ENCODE peak calls at places on chromosomes 2 and 18, in eight cellular contexts. One of them, this sample, is unnamed.

GRCh38 chr18:70158992-70159717 is 46.3 kb downstream of the RTTN start:
- DNase-seq in CD8-positive, alpha-beta T cell: no peak
- DNase-seq in thoracic aorta: no peak
- DNase-seq in AG04450: no peak
- DNase-seq in aorta: no peak
- DNase-seq in CD4-positive, CD25-positive, alpha-beta regulatory T cell: no peak
- DNase-seq in CD8-positive, alpha-beta memory T cell: no peak
- DNase-seq in adrenal gland: no peak
- DNase-seq in this sample: no peak

GRCh38 chr2:42510930-42511271 is 17.1 kb upstream of the KCNG3 start:
- DNase-seq in CD4-positive, CD25-positive, alpha-beta regulatory T cell: no peak
- DNase-seq in adrenal gland: no peak
- DNase-seq in AG04450: no peak
- DNase-seq in thoracic aorta: no peak
- DNase-seq in CD8-positive, alpha-beta memory T cell: no peak
- DNase-seq in aorta: no peak
- DNase-seq in CD8-positive, alpha-beta T cell: no peak
- DNase-seq in this sample: no peak

GRCh38 chr2:136257893-136258292 is 139.9 kb upstream of the CXCR4 start:
- DNase-seq in thoracic aorta: no peak
- DNase-seq in AG04450: no peak
- DNase-seq in CD4-positive, CD25-positive, alpha-beta regulatory T cell: no peak
- DNase-seq in aorta: no peak
- DNase-seq in CD8-positive, alpha-beta T cell: no peak
- DNase-seq in adrenal gland: no peak
- DNase-seq in CD8-positive, alpha-beta memory T cell: no peak
- DNase-seq in this sample: no peak

GRCh38 chr18:59691046-59691395 is 6.2 kb downstream of the CCBE1 start:
- DNase-seq in thoracic aorta: no peak
- DNase-seq in CD4-positive, CD25-positive, alpha-beta regulatory T cell: no peak
- DNase-seq in CD8-positive, alpha-beta T cell: no peak
- DNase-seq in aorta: no peak
- DNase-seq in CD8-positive, alpha-beta memory T cell: no peak
- DNase-seq in adrenal gland: no peak
- DNase-seq in AG04450: no peak
- DNase-seq in this sample: no peak

GRCh38 chr2:119068154-119068725 is 90.3 kb downstream of the C1QL2 start:
- DNase-seq in aorta: no peak
- DNase-seq in AG04450: no peak
- DNase-seq in CD8-positive, alpha-beta T cell: no peak
- DNase-seq in CD8-positive, alpha-beta memory T cell: no peak
- DNase-seq in thoracic aorta: no peak
- DNase-seq in CD4-positive, CD25-positive, alpha-beta regulatory T cell: no peak
- DNase-seq in adrenal gland: no peak
- DNase-seq in this sample: no peak

GRCh38 chr2:117815946-117816345 is 1.5 kb downstream of the DDX18 start:
- DNase-seq in CD4-positive, CD25-positive, alpha-beta regulatory T cell: no peak
- DNase-seq in AG04450: no peak
- DNase-seq in CD8-positive, alpha-beta T cell: no peak
- DNase-seq in thoracic aorta: no peak
- DNase-seq in adrenal gland: no peak
- DNase-seq in aorta: no peak
- DNase-seq in CD8-positive, alpha-beta memory T cell: no peak
- DNase-seq in this sample: no peak

GRCh38 chr2:219522111-219523030 is 8.1 kb downstream of the ASIC4 start:
- DNase-seq in AG04450: no peak
- DNase-seq in CD8-positive, alpha-beta memory T cell: no peak
- DNase-seq in adrenal gland: peak; percentile 43
- DNase-seq in CD4-positive, CD25-positive, alpha-beta regulatory T cell: no peak
- DNase-seq in CD8-positive, alpha-beta T cell: no peak
- DNase-seq in aorta: no peak
- DNase-seq in thoracic aorta: no peak
- DNase-seq in this sample: no peak

GRCh38 chr2:161913865-161914264 is 160.2 kb downstream of the DPP4 start:
- DNase-seq in CD4-positive, CD25-positive, alpha-beta regulatory T cell: no peak
- DNase-seq in CD8-positive, alpha-beta memory T cell: no peak
- DNase-seq in AG04450: no peak
- DNase-seq in aorta: no peak
- DNase-seq in thoracic aorta: no peak
- DNase-seq in adrenal gland: no peak
- DNase-seq in CD8-positive, alpha-beta T cell: no peak
- DNase-seq in this sample: no peak

GRCh38 chr18:70553961-70554325 is 265.1 kb downstream of the SOCS6 start:
- DNase-seq in CD8-positive, alpha-beta T cell: no peak
- DNase-seq in AG04450: no peak
- DNase-seq in aorta: no peak
- DNase-seq in CD4-positive, CD25-positive, alpha-beta regulatory T cell: no peak
- DNase-seq in CD8-positive, alpha-beta memory T cell: no peak
- DNase-seq in adrenal gland: no peak
- DNase-seq in thoracic aorta: no peak
- DNase-seq in this sample: no peak

GRCh38 chr2:70892750-70893149 is 43.0 kb upstream of the ATP6V1B1 start:
- DNase-seq in thoracic aorta: no peak
- DNase-seq in adrenal gland: no peak
- DNase-seq in CD4-positive, CD25-positive, alpha-beta regulatory T cell: no peak
- DNase-seq in CD8-positive, alpha-beta T cell: no peak
- DNase-seq in aorta: no peak
- DNase-seq in CD8-positive, alpha-beta memory T cell: no peak
- DNase-seq in AG04450: no peak
- DNase-seq in this sample: no peak

GRCh38 chr18:40159141-40160017 is 1795.7 kb upstream of the PIK3C3 start:
- DNase-seq in CD4-positive, CD25-positive, alpha-beta regulatory T cell: no peak
- DNase-seq in AG04450: no peak
- DNase-seq in aorta: no peak
- DNase-seq in adrenal gland: no peak
- DNase-seq in CD8-positive, alpha-beta T cell: no peak
- DNase-seq in CD8-positive, alpha-beta memory T cell: no peak
- DNase-seq in thoracic aorta: no peak
- DNase-seq in this sample: no peak

GRCh38 chr2:214103199-214104001 is 307.5 kb upstream of the VWC2L start:
- DNase-seq in CD4-positive, CD25-positive, alpha-beta regulatory T cell: no peak
- DNase-seq in CD8-positive, alpha-beta memory T cell: no peak
- DNase-seq in aorta: no peak
- DNase-seq in adrenal gland: no peak
- DNase-seq in CD8-positive, alpha-beta T cell: no peak
- DNase-seq in AG04450: no peak
- DNase-seq in thoracic aorta: no peak
- DNase-seq in this sample: no peak

GRCh38 chr2:157837851-157838441 is 38.2 kb downstream of the ACVR1 start:
- DNase-seq in adrenal gland: peak; percentile 73
- DNase-seq in thoracic aorta: no peak
- DNase-seq in CD8-positive, alpha-beta T cell: no peak
- DNase-seq in CD8-positive, alpha-beta memory T cell: no peak
- DNase-seq in CD4-positive, CD25-positive, alpha-beta regulatory T cell: no peak
- DNase-seq in AG04450: no peak
- DNase-seq in aorta: no peak
- DNase-seq in this sample: no peak

GRCh38 chr2:151803811-151804210 is 24.4 kb downstream of the ARL5A start:
- DNase-seq in CD8-positive, alpha-beta memory T cell: no peak
- DNase-seq in adrenal gland: no peak
- DNase-seq in AG04450: no peak
- DNase-seq in CD4-positive, CD25-positive, alpha-beta regulatory T cell: no peak
- DNase-seq in thoracic aorta: no peak
- DNase-seq in aorta: no peak
- DNase-seq in CD8-positive, alpha-beta T cell: no peak
- DNase-seq in this sample: no peak

GRCh38 chr2:28433935-28434599 is 41.4 kb downstream of the FOSL2 start:
- DNase-seq in CD8-positive, alpha-beta T cell: no peak
- DNase-seq in aorta: no peak
- DNase-seq in adrenal gland: no peak
- DNase-seq in CD4-positive, CD25-positive, alpha-beta regulatory T cell: no peak
- DNase-seq in AG04450: no peak
- DNase-seq in CD8-positive, alpha-beta memory T cell: no peak
- DNase-seq in thoracic aorta: no peak
- DNase-seq in this sample: no peak

GRCh38 chr2:199070550-199070949 is 387.2 kb downstream of the SATB2 start:
- DNase-seq in CD4-positive, CD25-positive, alpha-beta regulatory T cell: no peak
- DNase-seq in aorta: no peak
- DNase-seq in adrenal gland: no peak
- DNase-seq in thoracic aorta: no peak
- DNase-seq in AG04450: no peak
- DNase-seq in CD8-positive, alpha-beta T cell: no peak
- DNase-seq in CD8-positive, alpha-beta memory T cell: no peak
- DNase-seq in this sample: no peak

GRCh38 chr18:70422061-70422965 is 133.5 kb downstream of the SOCS6 start:
- DNase-seq in adrenal gland: peak; percentile 95
- DNase-seq in CD4-positive, CD25-positive, alpha-beta regulatory T cell: no peak
- DNase-seq in thoracic aorta: peak; percentile 52
- DNase-seq in aorta: peak; percentile 91
- DNase-seq in AG04450: peak; percentile 63
- DNase-seq in CD8-positive, alpha-beta memory T cell: no peak
- DNase-seq in CD8-positive, alpha-beta T cell: no peak
- DNase-seq in this sample: peak; percentile 83

GRCh38 chr2:129233751-129234406 is 745.6 kb upstream of the RAB6C start:
- DNase-seq in CD8-positive, alpha-beta memory T cell: no peak
- DNase-seq in adrenal gland: no peak
- DNase-seq in thoracic aorta: no peak
- DNase-seq in CD8-positive, alpha-beta T cell: no peak
- DNase-seq in AG04450: no peak
- DNase-seq in aorta: no peak
- DNase-seq in CD4-positive, CD25-positive, alpha-beta regulatory T cell: no peak
- DNase-seq in this sample: no peak

GRCh38 chr18:25435462-25435782 is 83.5 kb upstream of the ZNF521 start:
- DNase-seq in CD4-positive, CD25-positive, alpha-beta regulatory T cell: no peak
- DNase-seq in thoracic aorta: no peak
- DNase-seq in adrenal gland: no peak
- DNase-seq in CD8-positive, alpha-beta memory T cell: no peak
- DNase-seq in CD8-positive, alpha-beta T cell: no peak
- DNase-seq in aorta: no peak
- DNase-seq in AG04450: no peak
- DNase-seq in this sample: no peak

GRCh38 chr2:20494246-20494645 is 47.4 kb downstream of the RHOB start:
- DNase-seq in aorta: no peak
- DNase-seq in CD8-positive, alpha-beta memory T cell: no peak
- DNase-seq in CD8-positive, alpha-beta T cell: no peak
- DNase-seq in AG04450: peak; percentile 54
- DNase-seq in CD4-positive, CD25-positive, alpha-beta regulatory T cell: no peak
- DNase-seq in adrenal gland: no peak
- DNase-seq in thoracic aorta: no peak
- DNase-seq in this sample: no peak

GRCh38 chr2:20496942-20497341 is 50.1 kb downstream of the RHOB start:
- DNase-seq in thoracic aorta: no peak
- DNase-seq in CD8-positive, alpha-beta memory T cell: no peak
- DNase-seq in adrenal gland: no peak
- DNase-seq in CD4-positive, CD25-positive, alpha-beta regulatory T cell: no peak
- DNase-seq in CD8-positive, alpha-beta T cell: no peak
- DNase-seq in AG04450: no peak
- DNase-seq in aorta: no peak
- DNase-seq in this sample: no peak

GRCh38 chr2:20496069-20496468 is 49.2 kb downstream of the RHOB start:
- DNase-seq in thoracic aorta: no peak
- DNase-seq in CD4-positive, CD25-positive, alpha-beta regulatory T cell: no peak
- DNase-seq in CD8-positive, alpha-beta memory T cell: no peak
- DNase-seq in AG04450: no peak
- DNase-seq in CD8-positive, alpha-beta T cell: no peak
- DNase-seq in aorta: no peak
- DNase-seq in adrenal gland: peak; percentile 71
- DNase-seq in this sample: no peak

GRCh38 chr2:20499387-20499786 is 52.5 kb downstream of the RHOB start:
- DNase-seq in AG04450: no peak
- DNase-seq in CD8-positive, alpha-beta memory T cell: no peak
- DNase-seq in CD4-positive, CD25-positive, alpha-beta regulatory T cell: no peak
- DNase-seq in aorta: no peak
- DNase-seq in thoracic aorta: no peak
- DNase-seq in CD8-positive, alpha-beta T cell: no peak
- DNase-seq in adrenal gland: no peak
- DNase-seq in this sample: no peak

GRCh38 chr2:20496477-20496876 is 49.6 kb downstream of the RHOB start:
- DNase-seq in adrenal gland: peak; percentile 53
- DNase-seq in thoracic aorta: no peak
- DNase-seq in CD8-positive, alpha-beta memory T cell: no peak
- DNase-seq in AG04450: no peak
- DNase-seq in CD8-positive, alpha-beta T cell: no peak
- DNase-seq in CD4-positive, CD25-positive, alpha-beta regulatory T cell: no peak
- DNase-seq in aorta: no peak
- DNase-seq in this sample: no peak
- H3K4me3 ChIP-seq in adrenal gland: no peak overlapping the region
- H3K4me3 ChIP-seq in thoracic aorta: no peak overlapping the region
- H3K4me3 ChIP-seq in CD8-positive, alpha-beta memory T cell: no peak overlapping the region
- H3K4me3 ChIP-seq in AG04450: no peak overlapping the region
- H3K4me3 ChIP-seq in CD8-positive, alpha-beta T cell: no peak overlapping the region
- H3K4me3 ChIP-seq in CD4-positive, CD25-positive, alpha-beta regulatory T cell: no peak overlapping the region
- H3K4me3 ChIP-seq in aorta: no peak overlapping the region
- H3K4me3 ChIP-seq in this sample: no peak overlapping the region

GRCh38 chr18:62938006-62938405 is 222.7 kb downstream of the PHLPP1 start:
- DNase-seq in thoracic aorta: no peak
- DNase-seq in adrenal gland: no peak
- DNase-seq in CD8-positive, alpha-beta T cell: no peak
- DNase-seq in CD4-positive, CD25-positive, alpha-beta regulatory T cell: no peak
- DNase-seq in aorta: no peak
- DNase-seq in CD8-positive, alpha-beta memory T cell: no peak
- DNase-seq in AG04450: peak; percentile 32
- DNase-seq in this sample: no peak
- H3K27ac ChIP-seq in thoracic aorta: peak overlapping the region; percentile 60
- H3K27ac ChIP-seq in adrenal gland: no peak overlapping the region
- H3K27ac ChIP-seq in CD8-positive, alpha-beta T cell: no peak overlapping the region
- H3K27ac ChIP-seq in CD4-positive, CD25-positive, alpha-beta regulatory T cell: no peak overlapping the region
- H3K27ac ChIP-seq in aorta: peak overlapping the region; percentile 93
- H3K27ac ChIP-seq in CD8-positive, alpha-beta memory T cell: no peak overlapping the region
- H3K27ac ChIP-seq in AG04450: no peak overlapping the region
- H3K27ac ChIP-seq in this sample: peak overlapping the region; percentile 69

DNA sequence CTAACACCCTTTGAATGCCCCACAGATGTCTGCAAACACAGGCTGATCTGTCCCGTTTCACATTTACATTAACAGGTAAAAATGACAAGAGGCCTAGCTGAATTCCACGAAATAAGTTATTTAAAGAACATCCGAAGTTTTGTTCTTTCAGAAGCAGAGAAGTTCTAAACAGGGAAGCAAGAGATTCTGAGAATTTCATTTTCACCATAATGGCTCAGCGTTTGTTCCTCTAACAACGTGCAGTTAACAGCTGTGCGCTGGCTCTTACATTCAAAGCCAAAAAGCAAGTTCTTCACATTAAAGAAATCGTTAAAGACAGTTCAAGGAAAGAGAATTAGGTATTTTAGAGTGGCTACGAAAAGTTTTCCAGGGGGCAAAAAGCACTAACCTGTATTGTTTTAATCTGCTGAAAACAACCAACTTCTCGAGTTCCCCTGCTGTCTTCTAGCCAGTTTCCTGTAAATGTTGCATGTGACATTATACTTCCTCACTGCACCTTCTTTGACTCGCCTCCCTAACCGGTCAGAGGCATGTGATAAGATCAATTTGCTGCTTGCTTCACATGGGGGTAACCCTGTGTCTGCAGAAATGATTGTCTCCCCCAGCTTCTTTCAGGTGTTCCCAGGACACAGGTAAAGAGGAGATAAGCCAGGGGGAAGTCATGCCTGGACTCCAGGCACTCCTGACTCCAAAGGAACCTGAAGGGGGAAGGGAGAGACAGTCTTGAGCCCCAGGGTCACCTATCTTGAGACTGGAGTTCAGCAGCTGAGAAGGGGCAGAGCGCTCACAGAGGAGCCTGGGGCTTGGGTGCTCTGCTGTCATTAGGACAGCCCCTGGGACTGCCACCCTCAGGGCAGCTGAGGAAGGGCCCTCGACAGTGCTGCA is 36.8 kb upstream of the WIPF1 start:
- DNase-seq in CD8-positive, alpha-beta T cell: peak; percentile 44
- DNase-seq in adrenal gland: no peak
- DNase-seq in thoracic aorta: no peak
- DNase-seq in CD8-positive, alpha-beta memory T cell: peak; percentile 64
- DNase-seq in aorta: no peak
- DNase-seq in CD4-positive, CD25-positive, alpha-beta regulatory T cell: peak; percentile 25
- DNase-seq in AG04450: no peak
- DNase-seq in this sample: no peak
- H3K4me3 ChIP-seq in CD8-positive, alpha-beta T cell: peak overlapping the region; percentile 71
- H3K4me3 ChIP-seq in adrenal gland: no peak overlapping the region
- H3K4me3 ChIP-seq in thoracic aorta: peak overlapping the region; percentile 59
- H3K4me3 ChIP-seq in CD8-positive, alpha-beta memory T cell: peak overlapping the region; percentile 78
- H3K4me3 ChIP-seq in aorta: no peak overlapping the region
- H3K4me3 ChIP-seq in CD4-positive, CD25-positive, alpha-beta regulatory T cell: peak overlapping the region; percentile 95
- H3K4me3 ChIP-seq in AG04450: no peak overlapping the region
- H3K4me3 ChIP-seq in this sample: peak overlapping the region; percentile 48

GRCh38 chr2:16653083-16653375 is 12.6 kb downstream of the CYRIA start:
- DNase-seq in aorta: peak; percentile 58
- DNase-seq in CD8-positive, alpha-beta T cell: no peak
- DNase-seq in CD4-positive, CD25-positive, alpha-beta regulatory T cell: no peak
- DNase-seq in adrenal gland: peak; percentile 65
- DNase-seq in thoracic aorta: no peak
- DNase-seq in AG04450: no peak
- DNase-seq in CD8-positive, alpha-beta memory T cell: no peak
- DNase-seq in this sample: peak; percentile 66
- H3K27ac ChIP-seq in aorta: no peak overlapping the region
- H3K27ac ChIP-seq in CD8-positive, alpha-beta T cell: no peak overlapping the region
- H3K27ac ChIP-seq in CD4-positive, CD25-positive, alpha-beta regulatory T cell: no peak overlapping the region
- H3K27ac ChIP-seq in adrenal gland: peak overlapping the region; percentile 52
- H3K27ac ChIP-seq in thoracic aorta: no peak overlapping the region
- H3K27ac ChIP-seq in AG04450: peak overlapping the region; percentile 58
- H3K27ac ChIP-seq in CD8-positive, alpha-beta memory T cell: no peak overlapping the region
- H3K27ac ChIP-seq in this sample: peak overlapping the region; percentile 27